ENCODE peak calls at places on chromosomes 1 and 21, in nine cellular contexts. Z is PC-3, E is sigmoid colon, H is H9, X is transverse colon, V is stomach, P is astrocyte, R is A673, G is upper lobe of left lung. F is an unnamed sample.

GRCh38 chr1:94646151-94646643 is 104.6 kb upstream of the F3 start:
- DNase-seq in Z (peak; percentile 57), E (no peak), H (no peak), X (no peak), V (no peak), P (peak; percentile 97), R (no peak), G (no peak), F (no peak)

GRCh38 chr1:227234998-227235405 is 83.3 kb downstream of the CDC42BPA start:
- DNase-seq in Z (peak; percentile 95), E (no peak), H (peak; percentile 40), X (no peak), V (no peak), P (peak; percentile 49), R (peak; percentile 90), G (no peak), F (no peak)

GRCh38 chr1:59947047-59947938 is 20.7 kb upstream of the CYP2J2 start:
- DNase-seq in Z (peak; percentile 76), E (peak; percentile 68), H (peak; percentile 63), X (peak; percentile 61), V (peak; percentile 61), P (peak; percentile 30), R (peak; percentile 86), G (no peak), F (peak; percentile 19)

GRCh38 chr1:59434336-59434735 is 137.4 kb downstream of the FGGY start:
- DNase-seq in Z (peak; percentile 86), E (no peak), H (no peak), X (no peak), V (no peak), P (peak; percentile 33), R (peak; percentile 29), G (no peak), F (no peak)

GRCh38 chr1:150877220-150877516 is 769 bp upstream of the ARNT start:
- DNase-seq in Z (no peak), E (no peak), H (no peak), X (no peak), V (no peak), P (no peak), R (no peak), G (no peak), F (no peak)

GRCh38 chr1:46096269-46097148 is 35.9 kb downstream of the PIK3R3 start:
- DNase-seq in Z (no peak), E (no peak), H (no peak), X (no peak), V (no peak), P (no peak), R (no peak), G (no peak), F (no peak)

GRCh38 chr1:162327144-162327790 is 49.4 kb downstream of the SPATA46 start:
- DNase-seq in Z (no peak), E (no peak), H (no peak), X (no peak), V (no peak), P (no peak), R (peak; percentile 32), G (no peak), F (no peak)

GRCh38 chr1:8078176-8078671 is 52.1 kb upstream of the ERRFI1 start:
- DNase-seq in Z (peak; percentile 86), E (no peak), H (no peak), X (no peak), V (no peak), P (peak; percentile 92), R (no peak), G (no peak), F (no peak)

GRCh38 chr1:18486195-18486594 is 5.5 kb downstream of the KLHDC7A start:
- DNase-seq in Z (no peak), E (no peak), H (peak; percentile 70), X (no peak), V (no peak), P (no peak), R (peak; percentile 21), G (no peak), F (no peak)

GRCh38 chr1:36350659-36351171 is 27.3 kb upstream of the EVA1B start:
- DNase-seq in Z (peak; percentile 85), E (peak; percentile 77), H (no peak), X (no peak), V (no peak), P (peak; percentile 81), R (peak; percentile 49), G (peak; percentile 78), F (peak; percentile 38)

GRCh38 chr1:14930224-14930965 is 223.2 kb upstream of the TMEM51 start:
- DNase-seq in Z (no peak), E (no peak), H (no peak), X (no peak), V (no peak), P (no peak), R (no peak), G (no peak), F (no peak)

DNA sequence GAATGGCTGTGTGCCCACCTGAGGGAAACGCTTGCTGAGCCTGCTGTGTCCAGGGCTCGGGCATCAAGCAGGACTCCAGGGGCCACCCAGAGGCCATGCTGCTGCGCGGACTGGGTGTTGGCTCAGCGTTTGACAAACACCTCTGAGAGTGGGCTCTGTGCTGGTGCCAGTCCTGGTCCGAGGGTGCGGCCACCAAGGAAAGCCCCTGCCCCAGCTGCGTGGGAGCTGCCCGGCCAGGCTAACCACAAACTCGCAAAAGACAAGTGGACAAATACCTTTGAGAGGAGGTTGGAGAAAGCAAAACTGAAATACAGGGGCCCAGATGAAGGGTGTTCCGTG is 65.6 kb upstream of the TTC34 start:
- DNase-seq in Z (no peak), E (no peak), H (no peak), X (no peak), V (no peak), P (no peak), R (no peak), G (peak; percentile 71), F (no peak)
- H3K9me3 ChIP-seq in Z (no peaks in the 10 kb centered on the region), E (peaks cover 15% of the 10 kb centered on the region), H (peaks cover 65% of the 10 kb centered on the region), X (peaks cover 11% of the 10 kb centered on the region), V (peaks cover 23% of the 10 kb centered on the region), P (peaks cover 10% of the 10 kb centered on the region), R (peaks cover 6% of the 10 kb centered on the region), G (peaks cover 22% of the 10 kb centered on the region), F (peaks cover 16% of the 10 kb centered on the region)

GRCh38 chr1:225842074-225842473 is 32.1 kb downstream of the EPHX1 start:
- DNase-seq in Z (no peak), E (no peak), H (peak; percentile 67), X (no peak), V (no peak), P (no peak), R (no peak), G (no peak), F (no peak)
- TF ChIP-seq CTCF in Z (no peak), E (no peak), H (peak; percentile 29), X (no peak), V (no peak), P (no peak), R (no peak), G (no peak), F (no peak)

DNA sequence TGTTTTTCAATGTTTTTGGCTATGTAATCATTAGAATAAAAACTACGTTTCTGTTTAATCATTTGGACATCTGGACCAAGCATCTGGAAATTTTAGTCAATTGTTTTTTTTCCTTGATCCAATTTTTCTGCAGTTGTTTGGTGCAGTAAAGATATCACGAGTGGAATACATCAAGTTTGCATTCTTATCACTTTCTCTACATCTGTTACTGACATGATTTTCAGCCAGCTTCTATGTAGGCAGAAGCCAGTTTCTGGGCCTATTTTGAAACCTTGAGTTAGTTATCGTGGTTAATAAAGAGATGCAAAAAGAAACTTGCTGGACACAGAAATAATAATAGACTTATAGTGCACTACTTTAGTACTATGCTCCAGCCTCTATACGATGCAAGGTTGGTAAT is 277.9 kb upstream of the ADAMTS5 start:
- DNase-seq in Z (no peak), E (no peak), H (no peak), X (no peak), V (no peak), P (no peak), R (no peak), G (no peak), F (no peak)
- H3K9me3 ChIP-seq in Z (peaks cover 8% of the 10 kb centered on the region), E (no peaks in the 10 kb centered on the region), H (no peaks in the 10 kb centered on the region), X (no peaks in the 10 kb centered on the region), V (no peaks in the 10 kb centered on the region), P (no peaks in the 10 kb centered on the region), R (no peaks in the 10 kb centered on the region), G (no peaks in the 10 kb centered on the region), F (no peaks in the 10 kb centered on the region)

DNA sequence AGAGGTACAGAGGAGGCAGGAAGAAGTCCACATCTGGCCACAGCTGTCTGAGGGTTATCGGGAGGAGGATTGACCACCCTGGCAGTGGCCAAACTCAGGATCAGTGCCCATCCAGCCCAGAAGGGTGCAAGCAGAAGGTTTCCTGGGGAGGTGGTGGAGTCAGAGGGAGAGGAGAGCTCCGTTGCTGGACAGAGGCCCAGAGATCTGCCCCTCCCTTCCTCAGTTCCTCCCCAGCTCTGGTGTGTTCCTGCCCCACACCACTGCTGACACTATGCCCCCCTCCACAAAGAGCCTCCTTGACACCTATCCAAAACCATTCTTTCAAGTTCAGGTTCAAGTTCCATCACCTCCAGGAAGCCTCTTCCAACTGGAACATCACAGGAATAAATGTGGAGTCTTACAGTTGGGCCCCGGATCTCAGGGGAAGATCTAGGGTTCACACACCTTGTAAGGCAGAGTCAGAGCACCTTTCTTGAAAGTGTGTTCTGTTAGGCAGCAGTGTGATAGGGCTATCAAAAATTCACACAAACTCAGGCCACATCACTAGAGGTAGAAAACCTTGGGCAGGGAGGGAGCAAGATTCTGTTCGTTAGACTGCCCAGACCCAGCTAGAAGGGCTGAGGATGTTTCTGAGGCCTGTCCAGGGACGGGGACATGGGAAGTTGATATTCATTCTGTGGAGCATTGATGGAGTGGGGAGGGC is 7.4 kb downstream of the LDLRAD1 start:
- DNase-seq in Z (no peak), E (no peak), H (no peak), X (no peak), V (peak; percentile 17), P (no peak), R (no peak), G (no peak), F (no peak)
- TF ChIP-seq CTCF in Z (no peak), E (no peak), H (no peak), X (no peak), V (no peak), P (no peak), R (no peak), G (no peak), F (no peak)

F was measured in CD4-positive, alpha-beta T cell.